ENCODE peak calls at places on chromosomes 4 and X, in four cellular contexts. Y, S, K and Q are unnamed samples.

GRCh38 chrX:31209005-31209612 is 137.3 kb upstream of the FTHL17 start:
- DNase-seq in S (no peak), K (no peak), Y (no peak), Q (no peak)

GRCh38 chr4:12359420-12359819 is 930.7 kb upstream of the HS3ST1 start:
- DNase-seq in K (no peak), S (no peak), Y (no peak), Q (no peak)

GRCh38 chr4:171721937-171722336 is 91.3 kb upstream of the GALNTL6 start:
- DNase-seq in K (no peak), S (no peak), Y (no peak), Q (no peak)

GRCh38 chr4:11451720-11452119 is 23.0 kb upstream of the HS3ST1 start:
- DNase-seq in Y (no peak), S (no peak), K (no peak), Q (no peak)

GRCh38 chr4:154335588-154335987 is 156.0 kb downstream of the DCHS2 start:
- DNase-seq in K (no peak), S (no peak), Y (no peak), Q (no peak)

GRCh38 chr4:185573651-185574199 is 38.4 kb upstream of the PDLIM3 start:
- DNase-seq in Y (no peak), K (no peak), S (no peak), Q (no peak)

GRCh38 chr4:83535945-83536648 is at the start of gene GPAT3:
- DNase-seq in S (no peak), Y (peak), K (peak), Q (peak)

GRCh38 chr4:61583696-61584095 is 383.6 kb downstream of the ADGRL3 start:
- DNase-seq in S (no peak), K (no peak), Y (no peak), Q (no peak)

GRCh38 chr4:41145571-41146078 is 68.7 kb downstream of the APBB2 start:
- DNase-seq in S (no peak), Y (no peak), K (no peak), Q (no peak)

GRCh38 chr4:144645621-144646522 is at the start of gene HHIP:
- DNase-seq in S (no peak), K (no peak), Y (peak), Q (peak)

GRCh38 chrX:11244641-11245040 is 48.6 kb upstream of the AMELX start:
- DNase-seq in S (no peak), Y (no peak), K (no peak), Q (no peak)

GRCh38 chrX:51148848-51149247 is 183.8 kb upstream of the NUDT10 start:
- DNase-seq in S (peak), K (no peak), Y (no peak), Q (peak)

GRCh38 chr4:156378053-156378665 is 424.5 kb upstream of the CTSO start:
- DNase-seq in S (peak), Y (no peak), K (no peak), Q (no peak)

GRCh38 chrX:103531002-103531401 is 11.7 kb upstream of the RAB40A start:
- DNase-seq in S (no peak), Y (no peak), K (no peak), Q (no peak)

GRCh38 chr4:153131478-153132069 is 72.7 kb upstream of the TRIM2 start:
- DNase-seq in S (peak), Y (no peak), K (no peak), Q (peak)

GRCh38 chr4:125316391-125316780 is 1.6 kb downstream of the FAT4 start:
- DNase-seq in K (no peak), Y (peak), S (no peak), Q (no peak)

GRCh38 chr4:156992943-156993342 is 21.3 kb upstream of the PDGFC start:
- DNase-seq in K (no peak), Y (no peak), S (no peak), Q (no peak)

GRCh38 chrX:34350552-34350951 is 218.4 kb upstream of the FAM47A start:
- DNase-seq in S (no peak), K (no peak), Y (no peak), Q (no peak)

GRCh38 chrX:18983711-18984380 is at the start of gene PHKA2:
- DNase-seq in Y (no peak), S (peak), K (peak), Q (peak)

GRCh38 chrX:110966839-110967238 is 129.2 kb upstream of the PAK3 start:
- DNase-seq in Y (no peak), S (no peak), K (no peak), Q (no peak)

GRCh38 chr4:22235798-22236197 is 280.1 kb downstream of the ADGRA3 start:
- DNase-seq in Y (no peak), K (no peak), S (no peak), Q (no peak)

GRCh38 chr4:177952723-177953122 is 510.5 kb upstream of the AGA start:
- DNase-seq in Y (no peak), K (no peak), S (no peak), Q (no peak)

GRCh38 chr4:162510115-162510514 is 346.3 kb upstream of the FSTL5 start:
- DNase-seq in Y (no peak), K (no peak), S (no peak), Q (no peak)

GRCh38 chr4:98963538-98964433 is 31.7 kb upstream of the METAP1 start:
- DNase-seq in K (no peak), Y (no peak), S (no peak), Q (no peak)

GRCh38 chrX:44705817-44706551 is 137.8 kb upstream of the DUSP21 start:
- DNase-seq in Y (no peak), K (no peak), S (peak), Q (no peak)

GRCh38 chr4:138835833-138836521 is 179.6 kb upstream of the NOCT start:
- DNase-seq in K (no peak), Y (no peak), S (peak), Q (no peak)

GRCh38 chr4:185682236-185682635 is 129.8 kb downstream of the SORBS2 start:
- DNase-seq in Y (no peak), S (no peak), K (no peak), Q (no peak)

GRCh38 chr4:148634476-148634875 is 192.3 kb upstream of the NR3C2 start:
- DNase-seq in Y (no peak), S (no peak), K (no peak), Q (no peak)

GRCh38 chr4:189146994-189147929 is 793.4 kb upstream of the FRG1 start:
- DNase-seq in Y (no peak), K (no peak), S (no peak), Q (no peak)

GRCh38 chr4:111697176-111697962 is 447.9 kb upstream of the FAM241A start:
- DNase-seq in Y (no peak), S (no peak), K (no peak), Q (no peak)

GRCh38 chr4:177185151-177185550 is 124.5 kb upstream of the NEIL3 start:
- DNase-seq in S (no peak), K (no peak), Y (no peak), Q (no peak)

GRCh38 chr4:113574636-113575103 is 186.9 kb downstream of the CAMK2D start:
- DNase-seq in K (no peak), Y (no peak), S (peak), Q (no peak)

GRCh38 chr4:61992351-61992750 is 792.2 kb downstream of the ADGRL3 start:
- DNase-seq in S (no peak), K (no peak), Y (no peak), Q (no peak)

GRCh38 chr4:101885574-101885973 is 95.0 kb downstream of the BANK1 start:
- DNase-seq in K (no peak), Y (no peak), S (no peak), Q (no peak)

GRCh38 chr4:148062301-148062950 is 330.5 kb downstream of the ARHGAP10 start:
- DNase-seq in K (no peak), Y (no peak), S (no peak), Q (no peak)

GRCh38 chr4:137823007-137823406 is 290.7 kb upstream of the PCDH18 start:
- DNase-seq in S (no peak), Y (no peak), K (no peak), Q (no peak)

GRCh38 chr4:5079581-5079980 is 28.3 kb downstream of the STK32B start:
- DNase-seq in Y (no peak), K (no peak), S (no peak), Q (no peak)

GRCh38 chr4:98293089-98293887 is 32.1 kb downstream of the RAP1GDS1 start:
- DNase-seq in K (no peak), S (no peak), Y (no peak), Q (peak)

GRCh38 chrX:150227321-150227860 is 135.7 kb upstream of the MAMLD1 start:
- DNase-seq in S (no peak), K (no peak), Y (no peak), Q (no peak)